ENCODE peak calls at places on chromosomes 2 and 18, in six cellular contexts. N is prostate gland; F is upper lobe of right lung; L is effector memory CD4-positive, alpha-beta T cell; Q is body of pancreas; M is neural progenitor cell. A is an unnamed sample.

GRCh38 chr2:163417596-163418337 is 318.0 kb downstream of the FIGN start:
- DNase-seq in N (no peak), F (no peak), L (no peak), Q (no peak), M (no peak), A (no peak)

GRCh38 chr2:190404487-190404886 is 3.7 kb upstream of the MFSD6 start:
- DNase-seq in N (no peak), F (no peak), L (no peak), Q (no peak), M (no peak), A (peak)

GRCh38 chr2:126990605-126991532 is 92.2 kb downstream of the TEX51 start:
- DNase-seq in N (no peak), F (no peak), L (no peak), Q (no peak), M (no peak), A (no peak)

GRCh38 chr18:48902023-48902855 is 48.5 kb downstream of the SMAD7 start:
- DNase-seq in N (peak), F (peak), L (no peak), Q (peak), M (no peak), A (no peak)

GRCh38 chr18:79512461-79513380 is 117.0 kb downstream of the NFATC1 start:
- DNase-seq in N (no peak), F (peak), L (no peak), Q (peak), M (no peak), A (no peak)

GRCh38 chr18:25075793-25076192 is 276.2 kb downstream of the ZNF521 start:
- DNase-seq in N (no peak), F (no peak), L (no peak), Q (no peak), M (no peak), A (no peak)

GRCh38 chr2:206011018-206011614 is 74.9 kb downstream of the INO80D start:
- DNase-seq in N (no peak), F (no peak), L (no peak), Q (no peak), M (no peak), A (no peak)

GRCh38 chr2:58701688-58702301 is 460.7 kb upstream of the FANCL start:
- DNase-seq in N (no peak), F (no peak), L (no peak), Q (no peak), M (no peak), A (no peak)

GRCh38 chr2:3608373-3609278 is 13.7 kb downstream of the COLEC11 start:
- DNase-seq in N (no peak), F (peak), L (no peak), Q (no peak), M (no peak), A (no peak)

GRCh38 chr2:99737526-99737925 is 247.7 kb upstream of the REV1 start:
- DNase-seq in N (no peak), F (no peak), L (no peak), Q (no peak), M (no peak), A (no peak)

GRCh38 chr18:58990720-58991119 is 126.0 kb downstream of the ZNF532 start:
- DNase-seq in N (no peak), F (no peak), L (no peak), Q (no peak), M (no peak), A (no peak)
- H3K27ac ChIP-seq in N (peak), F (no peak), L (no peak), Q (no peak), M (no peak), A (no peak)

GRCh38 chr2:62188416-62188815 is 7.5 kb upstream of the B3GNT2 start:
- DNase-seq in N (no peak), F (no peak), L (no peak), Q (no peak), M (no peak), A (no peak)
- H3K27ac ChIP-seq in N (no peak), F (no peak), L (no peak), Q (peak), M (no peak), A (no peak)

GRCh38 chr2:26384183-26384582 is 17.5 kb upstream of the DRC1 start:
- DNase-seq in N (no peak), F (no peak), L (no peak), Q (no peak), M (no peak), A (no peak)
- H3K27ac ChIP-seq in N (no peak), F (no peak), L (no peak), Q (no peak), M (no peak), A (no peak)

GRCh38 chr2:169734172-169734847 is 678 bp downstream of the KLHL23 start:
- DNase-seq in N (no peak), F (peak), L (no peak), Q (peak), M (peak), A (no peak)
- H3K27ac ChIP-seq in N (peak), F (no peak), L (no peak), Q (no peak), M (no peak), A (no peak)

GRCh38 chr2:43438342-43438741 is 157.5 kb downstream of the THADA start:
- DNase-seq in N (no peak), F (no peak), L (no peak), Q (no peak), M (no peak), A (no peak)
- H3K27ac ChIP-seq in N (no peak), F (peak), L (no peak), Q (no peak), M (no peak), A (no peak)

A was measured in keratinocyte.